ENCODE peak calls at places on chromosomes 5 and 9, in eight cellular contexts. K is neuronal stem cell; B is SW480; V is activated T-helper 1 cell treated with anti-CD3 and anti-CD28 coated beads, Interleukin-2, amount 50 U/mL, for 16 hours; A is cardiac muscle cell; L is cardiac fibroblast; Z is amniotic stem cell; X is HFFc6. G is an unnamed sample.

GRCh38 chr9:136107155-136107952 is 11.3 kb downstream of the TMEM250 start:
- DNase-seq in X (no peak), L (no peak), A (no peak), V (no peak), B (peak; percentile 94), K (no peak), Z (no peak), G (no peak)

GRCh38 chr5:11319851-11320580 is 559.0 kb upstream of the DAP start:
- DNase-seq in V (no peak), B (peak; percentile 29), A (no peak), L (no peak), K (no peak), Z (no peak), X (no peak), G (no peak)

GRCh38 chr5:177469061-177469628 is 4.3 kb downstream of the DBN1 start:
- DNase-seq in L (no peak), X (peak; percentile 58), Z (no peak), K (no peak), A (no peak), V (no peak), B (no peak), G (no peak)

GRCh38 chr5:42887094-42887493 is 75.4 kb upstream of the SELENOP start:
- DNase-seq in A (no peak), X (no peak), Z (no peak), B (peak; percentile 76), K (no peak), L (no peak), V (no peak), G (no peak)

GRCh38 chr9:2018162-2018643 is 3.1 kb downstream of the SMARCA2 start:
- DNase-seq in Z (no peak), X (no peak), L (no peak), A (no peak), K (no peak), B (peak; percentile 25), V (no peak), G (no peak)

GRCh38 chr5:170173227-170173626 is 59.6 kb upstream of the C5orf58 start:
- DNase-seq in L (no peak), K (no peak), V (no peak), A (no peak), X (peak; percentile 50), Z (peak; percentile 73), B (no peak), G (no peak)

GRCh38 chr5:102498271-102499034 is at the start of gene SLCO6A1:
- DNase-seq in K (no peak), A (no peak), X (no peak), L (no peak), Z (no peak), B (no peak), V (no peak), G (no peak)

GRCh38 chr5:74639538-74640449 is 734 bp downstream of the ENC1 start:
- DNase-seq in K (no peak), V (no peak), A (peak; percentile 68), X (peak; percentile 64), Z (peak; percentile 29), B (peak; percentile 52), L (peak; percentile 60), G (no peak)

GRCh38 chr5:99005506-99005905 is 76.7 kb upstream of the CHD1 start:
- DNase-seq in V (no peak), A (no peak), X (no peak), K (no peak), L (no peak), Z (no peak), B (no peak), G (no peak)

GRCh38 chr5:133321286-133321832 is 269.5 kb downstream of the HSPA4 start:
- DNase-seq in X (no peak), B (no peak), K (no peak), V (no peak), Z (no peak), L (no peak), A (no peak), G (no peak)

GRCh38 chr5:67405755-67406154 is 209.2 kb upstream of the CD180 start:
- DNase-seq in B (no peak), A (peak; percentile 7), X (no peak), L (no peak), V (no peak), K (no peak), Z (no peak), G (no peak)

GRCh38 chr9:113484258-113484730 is 20.8 kb downstream of the RGS3 start:
- DNase-seq in A (no peak), X (peak; percentile 13), Z (no peak), B (no peak), K (no peak), V (no peak), L (peak; percentile 56), G (no peak)

GRCh38 chr9:2966846-2967372 is 123.0 kb upstream of the PUM3 start:
- DNase-seq in A (no peak), B (no peak), Z (no peak), V (no peak), X (no peak), K (no peak), L (no peak), G (no peak)

GRCh38 chr5:170632266-170632984 is 128.6 kb downstream of the KCNIP1 start:
- DNase-seq in V (no peak), Z (no peak), A (no peak), K (no peak), L (no peak), B (no peak), X (no peak), G (no peak)

GRCh38 chr5:132377738-132378137 is 8.2 kb downstream of the SLC22A5 start:
- DNase-seq in K (no peak), V (no peak), A (no peak), B (no peak), L (no peak), X (no peak), Z (no peak), G (no peak)

GRCh38 chr5:159339451-159339850 is 9.2 kb upstream of the IL12B start:
- DNase-seq in L (no peak), K (no peak), B (peak; percentile 84), V (no peak), A (no peak), Z (no peak), X (no peak), G (no peak)

GRCh38 chr5:134142806-134143205 is 28.3 kb downstream of the TCF7 start:
- DNase-seq in A (no peak), L (no peak), Z (no peak), B (no peak), X (no peak), K (no peak), V (peak; percentile 3), G (peak; percentile 28)

GRCh38 chr5:155471027-155471426 is 457.5 kb downstream of the KIF4B start:
- DNase-seq in Z (no peak), A (no peak), V (no peak), K (no peak), X (no peak), L (no peak), B (no peak), G (no peak)

GRCh38 chr5:19608434-19608833 is 379.6 kb downstream of the CDH18 start:
- DNase-seq in L (no peak), K (no peak), B (peak; percentile 50), V (no peak), Z (peak; percentile 3), X (no peak), A (no peak), G (no peak)

GRCh38 chr5:9766581-9766980 is 136.4 kb upstream of the TAS2R1 start:
- DNase-seq in X (peak; percentile 76), K (no peak), B (peak; percentile 16), Z (no peak), A (no peak), V (no peak), L (no peak), G (no peak)

GRCh38 chr5:138632900-138633489 is 57.8 kb upstream of the HSPA9 start:
- DNase-seq in V (no peak), A (peak; percentile 70), L (peak; percentile 92), X (peak; percentile 43), K (peak; percentile 82), Z (no peak), B (no peak), G (no peak)

G was measured in mesothelial cell of epicardium.